ENCODE peak calls at places on chromosomes 3 and 15, in five cellular contexts. X, F, H, T and N are unnamed samples.

GRCh38 chr3:194395767-194396527 is 3.1 kb downstream of the GP5 start:
- DNase-seq in X (peak; percentile 84), F (peak; percentile 65), H (no peak), T (peak; percentile 57), N (peak; percentile 23)

GRCh38 chr3:40845916-40846315 is 321.2 kb downstream of the ZNF621 start:
- DNase-seq in X (no peak), F (no peak), H (no peak), T (no peak), N (no peak)

GRCh38 chr15:81336568-81336967 is 12.6 kb upstream of the STARD5 start:
- DNase-seq in X (peak; percentile 41), F (no peak), H (peak; percentile 49), T (peak; percentile 30), N (peak; percentile 54)

GRCh38 chr15:92197761-92198160 is 195.9 kb upstream of the ST8SIA2 start:
- DNase-seq in X (no peak), F (no peak), H (no peak), T (no peak), N (no peak)

GRCh38 chr3:52153389-52154096 is 680 bp downstream of the POC1A start:
- DNase-seq in X (peak; percentile 61), F (no peak), H (peak; percentile 19), T (peak; percentile 30), N (peak; percentile 8)

GRCh38 chr3:156776871-156777270 is 49.3 kb upstream of the LEKR1 start:
- DNase-seq in X (no peak), F (no peak), H (no peak), T (no peak), N (no peak)

GRCh38 chr3:154122096-154122911 is 1.1 kb downstream of the ARHGEF26 start:
- DNase-seq in X (no peak), F (no peak), H (no peak), T (no peak), N (no peak)

GRCh38 chr3:173089283-173089682 is 51.8 kb downstream of the SPATA16 start:
- DNase-seq in X (no peak), F (no peak), H (no peak), T (no peak), N (no peak)

GRCh38 chr15:62403164-62403809 is 238.2 kb upstream of the C2CD4B start:
- DNase-seq in X (no peak), F (no peak), H (peak; percentile 69), T (peak; percentile 85), N (peak; percentile 86)

DNA sequence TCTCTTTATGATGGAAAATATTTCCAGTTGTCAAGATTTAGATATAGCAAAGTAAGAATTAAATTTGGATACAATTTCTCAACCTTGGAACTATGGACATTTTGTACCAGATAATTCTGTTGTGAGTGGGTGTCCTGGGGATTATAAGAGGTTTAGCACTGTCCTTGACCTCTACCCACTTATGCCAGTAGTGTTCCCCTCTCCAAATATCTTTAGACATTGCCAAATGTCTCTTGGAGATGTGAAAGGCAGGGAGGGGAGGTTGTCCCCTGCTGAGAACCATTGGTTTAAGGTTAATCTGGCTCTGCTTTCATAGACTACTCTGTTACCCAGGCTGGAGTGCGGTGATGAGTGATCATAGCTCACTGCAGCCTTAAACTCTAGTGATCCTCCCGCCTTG is at the start of gene EBLN2:
- DNase-seq in X (no peak), F (no peak), H (no peak), T (no peak), N (no peak)
- H3K4me3 ChIP-seq in X (no peak within 1 kb of the TSS), F (no peak within 1 kb of the TSS), H (no peak within 1 kb of the TSS), T (no peak within 1 kb of the TSS), N (no peak within 1 kb of the TSS)

GRCh38 chr15:77871838-77872371 is 205.6 kb downstream of the TBC1D2B start:
- DNase-seq in X (peak; percentile 41), F (no peak), H (no peak), T (no peak), N (no peak)
- TF ChIP-seq CTCF in X (peak; percentile 57), F (no peak), H (no peak), T (no peak), N (no peak)

GRCh38 chr3:138935864-138936762 is 10.8 kb downstream of the FOXL2 start:
- DNase-seq in X (peak; percentile 89), F (peak; percentile 78), H (peak; percentile 58), T (peak; percentile 74), N (peak; percentile 48)
- H3K4me3 ChIP-seq in X (peak overlapping the region; percentile 45), F (peak overlapping the region; percentile 25), H (peak overlapping the region; percentile 56), T (peak overlapping the region; percentile 59), N (peak overlapping the region; percentile 37)

DNA sequence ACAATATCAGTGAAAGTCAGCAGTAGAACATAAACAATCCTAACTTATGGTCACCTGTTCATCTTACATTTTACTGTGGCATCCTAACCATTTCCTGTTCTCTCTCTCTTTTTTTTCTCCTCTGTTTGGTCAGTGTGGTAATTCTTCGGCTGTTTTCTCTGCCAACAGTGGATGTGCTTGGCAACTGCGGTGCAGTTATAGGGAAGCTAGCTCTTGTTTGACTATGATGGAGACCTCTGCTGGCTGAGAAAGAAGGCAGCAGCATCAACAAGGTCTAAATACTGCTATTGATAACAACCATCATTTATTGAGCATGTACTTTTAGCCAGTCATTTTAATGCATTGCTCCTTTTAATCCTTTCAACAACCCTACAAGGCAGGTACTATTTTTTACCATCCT is 723 bp upstream of the DRD3 start:
- DNase-seq in X (no peak), F (no peak), H (peak; percentile 63), T (peak; percentile 64), N (peak; percentile 38)
- TF ChIP-seq CTCF in X (peak; percentile 17), F (peak; percentile 25), H (peak; percentile 55), T (peak; percentile 46), N (peak; percentile 29)

DNA sequence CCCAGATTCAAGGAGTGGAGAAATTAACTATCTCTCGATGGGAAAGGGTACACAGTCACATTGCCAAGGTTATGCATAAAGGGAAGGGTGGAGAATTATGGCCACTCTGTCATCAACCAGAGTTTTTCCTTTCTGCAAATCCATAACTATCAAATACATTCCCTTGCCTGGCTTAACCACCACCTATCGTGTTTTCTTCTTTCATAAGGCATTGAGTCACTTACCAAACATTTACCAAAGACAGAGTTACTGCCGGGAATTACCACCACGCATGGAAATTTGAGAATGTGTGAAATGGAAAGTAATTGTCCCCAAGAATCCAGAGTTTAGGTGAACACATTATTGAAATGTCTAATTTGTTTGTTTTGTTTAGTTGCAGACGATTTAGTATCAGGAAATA is 134.3 kb upstream of the LRRN1 start:
- DNase-seq in X (no peak), F (no peak), H (no peak), T (no peak), N (no peak)
- H3K4me3 ChIP-seq in X (no peak overlapping the region), F (no peak overlapping the region), H (no peak overlapping the region), T (no peak overlapping the region), N (no peak overlapping the region)

DNA sequence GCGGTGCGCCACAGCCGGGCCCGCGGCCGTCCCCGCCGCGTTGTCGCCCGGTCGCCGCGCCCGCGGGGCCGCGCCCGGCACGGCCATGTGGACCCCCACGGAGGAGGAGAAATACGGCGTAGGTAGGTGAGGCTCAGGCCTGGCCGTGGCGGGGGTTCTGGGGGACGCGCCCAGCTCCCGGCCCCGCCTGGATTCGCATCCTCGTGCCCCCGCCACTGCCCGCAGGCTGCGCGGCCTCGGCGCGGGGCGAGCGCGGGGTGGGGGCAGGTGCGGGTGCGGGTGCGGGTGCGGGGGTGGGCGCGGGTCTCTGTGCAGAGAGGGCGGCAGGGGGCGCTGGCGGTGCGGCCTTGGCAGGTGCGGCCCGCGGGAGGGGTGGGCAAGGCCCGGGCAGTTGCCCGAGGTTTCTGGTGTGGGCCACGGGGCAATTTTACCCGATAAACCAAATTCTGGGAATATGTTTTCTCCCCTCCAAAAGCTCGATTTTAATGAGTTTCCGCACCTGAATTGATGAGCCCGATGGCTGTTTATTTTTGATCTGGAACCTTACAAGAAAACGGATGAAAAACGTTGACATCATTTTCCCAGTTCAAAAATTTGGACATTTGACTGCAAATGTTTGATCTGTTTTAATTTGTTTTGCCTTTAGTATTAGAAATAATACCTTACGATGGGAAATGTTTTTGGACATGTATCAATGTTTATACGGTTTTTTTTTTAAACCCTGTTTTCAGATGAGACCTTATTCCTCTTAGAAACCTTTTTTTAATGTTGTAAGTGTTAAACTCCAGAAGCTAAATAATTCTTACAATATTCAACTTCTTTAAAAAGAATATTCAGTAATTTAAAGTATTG is 678 bp downstream of the DOCK3 start:
- DNase-seq in X (peak; percentile 18), F (no peak), H (no peak), T (no peak), N (no peak)
- TF ChIP-seq CTCF in X (peak; percentile 22), F (peak; percentile 17), H (no peak), T (no peak), N (no peak)

DNA sequence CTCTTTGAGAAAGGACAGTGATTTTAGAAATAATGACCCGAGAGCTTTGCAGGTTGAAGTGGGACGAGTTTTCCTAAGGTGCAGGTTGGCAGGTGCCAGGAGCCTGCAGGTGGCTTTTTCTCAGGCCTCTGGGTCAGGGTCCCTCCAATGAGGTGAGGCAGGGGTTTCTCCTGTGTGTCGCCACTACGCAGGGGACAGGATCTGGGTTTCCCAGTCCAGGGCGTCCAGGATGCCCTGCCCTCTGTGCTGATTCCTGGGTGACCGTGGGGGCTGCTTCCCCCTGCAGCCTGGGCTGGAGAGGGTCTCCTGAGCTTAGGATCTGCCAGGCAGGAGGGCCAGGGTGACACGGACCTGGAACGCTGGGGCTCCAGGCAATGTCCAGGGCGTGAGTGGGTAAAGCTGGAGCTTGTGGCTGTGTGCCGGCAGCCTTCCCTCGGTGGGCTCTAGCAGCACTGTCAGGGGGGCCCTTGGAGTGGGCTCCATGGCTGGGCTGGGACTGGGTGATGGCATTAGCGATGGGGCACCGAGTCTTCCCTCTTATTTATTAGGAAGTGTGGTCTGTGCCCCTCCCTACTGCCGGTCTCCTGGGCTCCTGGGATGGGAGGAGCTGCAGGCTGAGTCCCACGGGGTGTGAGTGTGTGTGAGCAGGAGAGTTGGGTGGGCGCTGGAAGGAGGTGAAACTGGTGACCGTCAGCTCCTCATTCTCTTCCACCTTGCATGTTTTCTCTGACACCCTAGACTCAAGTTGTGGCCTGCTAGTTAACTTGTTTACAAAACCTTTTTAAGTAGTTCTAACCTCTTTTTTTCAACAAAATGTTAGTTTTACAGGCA is 1.8 kb downstream of the APBA2 start:
- DNase-seq in X (no peak), F (no peak), H (no peak), T (no peak), N (no peak)
- H3K4me3 ChIP-seq in X (peak overlapping the region; percentile 75), F (no peak overlapping the region), H (no peak overlapping the region), T (no peak overlapping the region), N (no peak overlapping the region)